ENCODE peak calls at places on chromosomes 6 and 20, in four cellular contexts. One of them, this sample, is unnamed.

GRCh38 chr6:153024401-153025017 is 22.0 kb upstream of the MTRF1L start:
- DNase-seq in left ventricle myocardium inferior: no peak
- DNase-seq in A549: peak; percentile 34
- DNase-seq in body of pancreas: peak; percentile 50
- DNase-seq in this sample: no peak

GRCh38 chr6:56753801-56754200 is 111.1 kb upstream of the DST start:
- DNase-seq in left ventricle myocardium inferior: no peak
- DNase-seq in A549: no peak
- DNase-seq in body of pancreas: no peak
- DNase-seq in this sample: no peak

GRCh38 chr6:130647221-130647620 is 180.0 kb upstream of the SMLR1 start:
- DNase-seq in left ventricle myocardium inferior: no peak
- DNase-seq in A549: no peak
- DNase-seq in body of pancreas: no peak
- DNase-seq in this sample: no peak

GRCh38 chr20:19808498-19808897 is 50.4 kb downstream of the RIN2 start:
- DNase-seq in left ventricle myocardium inferior: no peak
- DNase-seq in A549: no peak
- DNase-seq in body of pancreas: no peak
- DNase-seq in this sample: no peak

GRCh38 chr6:71268710-71269437 is 19.7 kb upstream of the OGFRL1 start:
- DNase-seq in left ventricle myocardium inferior: no peak
- DNase-seq in A549: no peak
- DNase-seq in body of pancreas: no peak
- DNase-seq in this sample: no peak

GRCh38 chr20:49775229-49775693 is 37.4 kb upstream of the SLC9A8 start:
- DNase-seq in left ventricle myocardium inferior: no peak
- DNase-seq in A549: peak; percentile 78
- DNase-seq in body of pancreas: peak; percentile 35
- DNase-seq in this sample: peak; percentile 31

GRCh38 chr6:90080876-90081464 is 186.7 kb downstream of the GJA10 start:
- DNase-seq in left ventricle myocardium inferior: no peak
- DNase-seq in A549: no peak
- DNase-seq in body of pancreas: no peak
- DNase-seq in this sample: no peak

GRCh38 chr6:82442320-82442719 is 78.7 kb downstream of the TPBG start:
- DNase-seq in left ventricle myocardium inferior: no peak
- DNase-seq in A549: no peak
- DNase-seq in body of pancreas: no peak
- DNase-seq in this sample: no peak

GRCh38 chr20:57395111-57395959 is 4.1 kb downstream of the RBM38 start:
- DNase-seq in left ventricle myocardium inferior: peak; percentile 80
- DNase-seq in A549: no peak
- DNase-seq in body of pancreas: no peak
- DNase-seq in this sample: peak; percentile 53

GRCh38 chr6:170249817-170250216 is 41.1 kb downstream of the DLL1 start:
- DNase-seq in left ventricle myocardium inferior: no peak
- DNase-seq in A549: no peak
- DNase-seq in body of pancreas: no peak
- DNase-seq in this sample: no peak

GRCh38 chr20:45548410-45548809 is 1.2 kb upstream of the EPPIN start:
- DNase-seq in left ventricle myocardium inferior: no peak
- DNase-seq in A549: no peak
- DNase-seq in body of pancreas: no peak
- DNase-seq in this sample: no peak

GRCh38 chr6:72422126-72422680 is 199.7 kb upstream of the KCNQ5 start:
- DNase-seq in left ventricle myocardium inferior: no peak
- DNase-seq in A549: no peak
- DNase-seq in body of pancreas: no peak
- DNase-seq in this sample: no peak

GRCh38 chr6:113450061-113450465 is 407.1 kb upstream of the MARCKS start:
- DNase-seq in left ventricle myocardium inferior: no peak
- DNase-seq in A549: no peak
- DNase-seq in body of pancreas: no peak
- DNase-seq in this sample: no peak

GRCh38 chr20:57482148-57482547 is 42.8 kb downstream of the CTCFL start:
- DNase-seq in left ventricle myocardium inferior: no peak
- DNase-seq in A549: no peak
- DNase-seq in body of pancreas: no peak
- DNase-seq in this sample: no peak

GRCh38 chr20:46031701-46032254 is 2.8 kb downstream of the SLC12A5 start:
- DNase-seq in left ventricle myocardium inferior: no peak
- DNase-seq in A549: no peak
- DNase-seq in body of pancreas: no peak
- DNase-seq in this sample: no peak

GRCh38 chr6:3591970-3592369 is 135.1 kb upstream of the SLC22A23 start:
- DNase-seq in left ventricle myocardium inferior: no peak
- DNase-seq in A549: no peak
- DNase-seq in body of pancreas: no peak
- DNase-seq in this sample: no peak

GRCh38 chr20:20083796-20084195 is 31.5 kb downstream of the CFAP61 start:
- DNase-seq in left ventricle myocardium inferior: no peak
- DNase-seq in A549: peak; percentile 29
- DNase-seq in body of pancreas: no peak
- DNase-seq in this sample: no peak

GRCh38 chr6:113909224-113909856 is 52.2 kb downstream of the MARCKS start:
- DNase-seq in left ventricle myocardium inferior: no peak
- DNase-seq in A549: peak; percentile 32
- DNase-seq in body of pancreas: no peak
- DNase-seq in this sample: no peak

GRCh38 chr20:31811796-31812728 is 7.1 kb upstream of the MYLK2 start:
- DNase-seq in left ventricle myocardium inferior: peak; percentile 39
- DNase-seq in A549: no peak
- DNase-seq in body of pancreas: no peak
- DNase-seq in this sample: no peak

GRCh38 chr6:112502348-112503130 is 155.4 kb downstream of the RFPL4B start:
- DNase-seq in left ventricle myocardium inferior: no peak
- DNase-seq in A549: no peak
- DNase-seq in body of pancreas: no peak
- DNase-seq in this sample: no peak

GRCh38 chr6:100881707-100882040 is 545 bp upstream of the ASCC3 start:
- DNase-seq in left ventricle myocardium inferior: no peak
- DNase-seq in A549: no peak
- DNase-seq in body of pancreas: no peak
- DNase-seq in this sample: no peak

GRCh38 chr20:9214676-9215075 is 145.8 kb downstream of the PLCB4 start:
- DNase-seq in left ventricle myocardium inferior: no peak
- DNase-seq in A549: no peak
- DNase-seq in body of pancreas: no peak
- DNase-seq in this sample: no peak

GRCh38 chr6:168289571-168289962 is 30.0 kb downstream of the DACT2 start:
- DNase-seq in left ventricle myocardium inferior: no peak
- DNase-seq in A549: no peak
- DNase-seq in body of pancreas: no peak
- DNase-seq in this sample: no peak

GRCh38 chr6:137927777-137928218 is 60.7 kb downstream of the TNFAIP3 start:
- DNase-seq in left ventricle myocardium inferior: no peak
- DNase-seq in A549: no peak
- DNase-seq in body of pancreas: no peak
- DNase-seq in this sample: no peak

GRCh38 chr6:105862936-105863603 is 223.1 kb upstream of the PRDM1 start:
- DNase-seq in left ventricle myocardium inferior: no peak
- DNase-seq in A549: no peak
- DNase-seq in body of pancreas: no peak
- DNase-seq in this sample: no peak

GRCh38 chr6:11354019-11354418 is 121.6 kb upstream of the NEDD9 start:
- DNase-seq in left ventricle myocardium inferior: peak; percentile 25
- DNase-seq in A549: no peak
- DNase-seq in body of pancreas: no peak
- DNase-seq in this sample: peak; percentile 55

GRCh38 chr6:45590225-45590624 is 212.5 kb upstream of the SUPT3H start:
- DNase-seq in left ventricle myocardium inferior: no peak
- DNase-seq in A549: no peak
- DNase-seq in body of pancreas: no peak
- DNase-seq in this sample: no peak

GRCh38 chr20:4573564-4574355 is 147.9 kb upstream of the PRND start:
- DNase-seq in left ventricle myocardium inferior: no peak
- DNase-seq in A549: peak; percentile 94
- DNase-seq in body of pancreas: no peak
- DNase-seq in this sample: no peak

GRCh38 chr6:149239573-149240209 is 77.8 kb upstream of the TAB2 start:
- DNase-seq in left ventricle myocardium inferior: no peak
- DNase-seq in A549: no peak
- DNase-seq in body of pancreas: no peak
- DNase-seq in this sample: no peak
- H3K4me3 ChIP-seq in left ventricle myocardium inferior: no peak overlapping the region
- H3K4me3 ChIP-seq in A549: no peak overlapping the region
- H3K4me3 ChIP-seq in body of pancreas: no peak overlapping the region
- H3K4me3 ChIP-seq in this sample: no peak overlapping the region

DNA sequence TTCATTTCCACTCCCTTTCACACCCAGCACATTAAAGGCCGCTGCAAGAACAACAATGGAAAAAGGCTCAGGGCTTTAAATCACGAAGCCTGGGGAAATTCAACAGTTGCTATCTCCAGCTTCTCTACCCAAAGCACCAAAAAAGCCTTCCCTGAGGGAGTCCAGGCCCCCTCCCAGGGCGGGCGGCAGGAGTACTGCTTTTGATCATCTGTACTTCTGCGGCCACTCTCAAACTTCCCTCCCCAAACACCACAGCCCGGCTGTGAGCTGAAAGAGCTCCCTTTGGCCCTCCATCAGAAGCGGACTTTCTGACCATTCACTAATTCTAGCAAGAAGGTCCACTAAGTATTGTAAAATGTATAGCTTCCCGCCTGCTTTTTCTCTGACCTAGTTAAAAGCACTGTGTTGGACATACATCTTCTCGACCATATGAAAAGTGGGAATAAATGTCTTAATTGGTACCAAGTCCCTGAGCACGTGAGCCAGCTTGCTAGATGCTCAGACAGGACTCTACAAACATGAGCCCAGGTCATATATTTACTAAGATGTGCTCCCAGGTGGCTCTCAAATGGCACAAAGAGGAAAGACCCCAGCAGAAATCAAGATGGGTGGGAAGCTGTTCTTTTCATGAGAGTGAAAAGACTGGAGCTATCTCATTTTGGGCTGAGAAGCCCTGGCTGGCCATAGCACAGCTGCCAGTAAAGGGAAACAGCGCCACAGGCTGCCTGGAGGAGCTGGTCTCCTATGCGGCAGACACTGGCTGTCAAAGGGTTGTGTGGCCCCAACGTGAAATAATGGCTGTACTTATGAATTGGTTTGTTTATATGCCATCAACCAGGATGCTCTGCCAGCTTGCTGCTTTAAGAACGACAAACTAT is 58.6 kb downstream of the GFOD1 start:
- DNase-seq in left ventricle myocardium inferior: no peak
- DNase-seq in A549: no peak
- DNase-seq in body of pancreas: no peak
- DNase-seq in this sample: no peak
- H3K27ac ChIP-seq in left ventricle myocardium inferior: peak overlapping the region; percentile 80
- H3K27ac ChIP-seq in A549: no peak overlapping the region
- H3K27ac ChIP-seq in body of pancreas: no peak overlapping the region
- H3K27ac ChIP-seq in this sample: no peak overlapping the region

DNA sequence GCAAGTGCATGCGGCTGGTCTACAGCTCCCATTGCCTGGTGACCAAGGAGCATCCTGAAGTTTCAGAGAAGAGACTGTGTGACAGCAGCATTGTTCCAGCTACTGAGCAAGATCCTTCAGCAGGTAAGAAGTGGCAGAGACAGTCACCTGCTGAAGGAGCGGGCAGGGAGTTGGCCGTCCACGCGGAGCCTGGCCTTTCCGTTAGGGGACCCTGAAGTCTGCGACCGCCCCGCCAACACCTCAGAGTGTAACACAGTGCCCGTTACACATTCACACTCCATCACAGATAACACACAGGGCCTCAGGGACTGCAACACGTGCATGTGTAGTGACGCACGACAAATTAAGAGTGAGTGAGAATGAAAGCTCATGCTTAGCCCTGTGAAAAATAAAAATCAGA is 94.1 kb downstream of the IRF4 start:
- DNase-seq in left ventricle myocardium inferior: no peak
- DNase-seq in A549: no peak
- DNase-seq in body of pancreas: no peak
- DNase-seq in this sample: no peak
- H3K4me3 ChIP-seq in left ventricle myocardium inferior: no peak overlapping the region
- H3K4me3 ChIP-seq in A549: no peak overlapping the region
- H3K4me3 ChIP-seq in body of pancreas: no peak overlapping the region
- H3K4me3 ChIP-seq in this sample: no peak overlapping the region

DNA sequence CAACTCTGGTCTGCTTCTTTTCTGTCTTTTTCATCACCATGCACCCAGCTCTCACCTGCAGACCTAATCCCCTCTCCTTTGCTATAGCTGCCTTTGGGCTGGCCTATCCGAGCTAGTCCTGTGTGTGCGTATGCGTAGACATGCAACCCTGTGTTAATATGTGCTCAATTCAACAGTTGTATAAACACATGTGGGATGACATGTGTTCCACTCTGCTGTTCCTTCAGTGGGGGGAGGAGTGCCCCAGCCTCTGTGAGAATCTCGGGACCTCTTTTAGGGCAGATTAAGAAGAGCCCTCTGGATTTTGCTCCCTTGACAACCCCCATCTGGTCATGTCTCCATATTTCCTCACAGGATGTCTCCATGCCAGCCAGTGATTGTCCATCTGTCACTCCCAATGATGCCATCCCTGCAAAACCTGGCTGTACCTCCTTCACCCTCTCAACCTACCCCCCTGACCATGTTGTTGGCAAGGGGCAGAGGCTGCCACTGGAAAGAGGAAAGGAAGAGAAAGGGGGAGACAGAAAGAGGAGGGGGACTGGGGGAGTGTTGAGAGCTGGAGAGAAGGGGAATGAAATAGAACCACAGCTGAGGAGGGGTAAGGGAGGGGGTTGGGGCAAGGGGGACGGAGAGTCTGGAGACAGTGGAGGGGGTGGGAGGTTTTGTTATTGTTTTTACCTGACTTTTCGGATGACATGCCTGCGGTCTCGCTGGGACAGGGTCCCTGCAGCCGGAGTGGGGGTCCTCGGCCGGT is 431 bp downstream of the PRRT1 start:
- DNase-seq in left ventricle myocardium inferior: no peak
- DNase-seq in A549: no peak
- DNase-seq in body of pancreas: no peak
- DNase-seq in this sample: no peak
- H3K27ac ChIP-seq in left ventricle myocardium inferior: no peak overlapping the region
- H3K27ac ChIP-seq in A549: no peak overlapping the region
- H3K27ac ChIP-seq in body of pancreas: no peak overlapping the region
- H3K27ac ChIP-seq in this sample: peak overlapping the region; percentile 48

This sample was measured in thoracic aorta.